ENCODE peak calls at places on chromosomes 13 and 19, in five cellular contexts. One of them, this sample, is unnamed.

GRCh38 chr13:113650731-113651148 is 7.3 kb downstream of the ATP4B start:
- DNase-seq in SK-N-SH: no peak
- DNase-seq in astrocyte: no peak
- DNase-seq in neural progenitor cell: no peak
- DNase-seq in A549: no peak
- DNase-seq in this sample: no peak

GRCh38 chr19:19460258-19460731 is 54.8 kb downstream of the GATAD2A start:
- DNase-seq in SK-N-SH: no peak
- DNase-seq in A549: no peak
- DNase-seq in astrocyte: no peak
- DNase-seq in neural progenitor cell: no peak
- DNase-seq in this sample: no peak

GRCh38 chr19:2011169-2011568 is 4.3 kb downstream of the BTBD2 start:
- DNase-seq in neural progenitor cell: no peak
- DNase-seq in SK-N-SH: peak
- DNase-seq in A549: no peak
- DNase-seq in astrocyte: no peak
- DNase-seq in this sample: no peak

GRCh38 chr19:4909172-4909896 is at the start of gene UHRF1:
- DNase-seq in astrocyte: no peak
- DNase-seq in A549: peak
- DNase-seq in neural progenitor cell: peak
- DNase-seq in SK-N-SH: peak
- DNase-seq in this sample: peak

GRCh38 chr13:47459512-47459911 is 541.6 kb downstream of the SUCLA2 start:
- DNase-seq in neural progenitor cell: peak
- DNase-seq in SK-N-SH: peak
- DNase-seq in A549: no peak
- DNase-seq in astrocyte: no peak
- DNase-seq in this sample: no peak

GRCh38 chr19:10517760-10518443 is 655 bp upstream of the S1PR5 start:
- DNase-seq in A549: peak
- DNase-seq in SK-N-SH: peak
- DNase-seq in astrocyte: no peak
- DNase-seq in neural progenitor cell: peak
- DNase-seq in this sample: peak

GRCh38 chr19:17020823-17021222 is 5.8 kb downstream of the CPAMD8 start:
- DNase-seq in neural progenitor cell: no peak
- DNase-seq in A549: peak
- DNase-seq in SK-N-SH: no peak
- DNase-seq in astrocyte: no peak
- DNase-seq in this sample: peak

GRCh38 chr13:39038569-39038898 is 278 bp downstream of the NHLRC3 start:
- DNase-seq in A549: peak
- DNase-seq in astrocyte: peak
- DNase-seq in SK-N-SH: no peak
- DNase-seq in neural progenitor cell: no peak
- DNase-seq in this sample: no peak

DNA sequence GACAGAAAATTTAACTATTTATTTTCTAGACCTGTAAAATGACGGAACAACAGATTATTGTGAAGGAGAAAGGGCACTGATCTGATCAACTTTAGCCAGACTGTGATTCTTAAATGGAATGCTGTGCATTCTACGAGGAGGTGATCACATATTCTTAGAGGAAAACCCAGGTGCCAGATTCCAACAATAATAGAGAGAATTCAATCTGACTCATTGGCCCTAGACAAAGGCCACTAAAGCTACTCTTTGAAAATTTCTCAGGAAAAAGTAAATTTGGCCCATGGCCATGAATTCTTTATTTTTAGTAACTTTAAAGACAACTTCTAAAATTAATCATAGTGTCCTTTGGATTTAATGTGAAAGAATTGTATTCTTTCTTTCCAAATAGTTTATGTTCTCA is 58.6 kb upstream of the POSTN start:
- DNase-seq in SK-N-SH: no peak
- DNase-seq in A549: peak
- DNase-seq in neural progenitor cell: no peak
- DNase-seq in astrocyte: peak
- DNase-seq in this sample: no peak
- H3K4me2 ChIP-seq in SK-N-SH: peak
- H3K4me2 ChIP-seq in A549: peak
- H3K4me2 ChIP-seq in neural progenitor cell: no peak
- H3K4me2 ChIP-seq in astrocyte: peak
- H3K4me2 ChIP-seq in this sample: peak

DNA sequence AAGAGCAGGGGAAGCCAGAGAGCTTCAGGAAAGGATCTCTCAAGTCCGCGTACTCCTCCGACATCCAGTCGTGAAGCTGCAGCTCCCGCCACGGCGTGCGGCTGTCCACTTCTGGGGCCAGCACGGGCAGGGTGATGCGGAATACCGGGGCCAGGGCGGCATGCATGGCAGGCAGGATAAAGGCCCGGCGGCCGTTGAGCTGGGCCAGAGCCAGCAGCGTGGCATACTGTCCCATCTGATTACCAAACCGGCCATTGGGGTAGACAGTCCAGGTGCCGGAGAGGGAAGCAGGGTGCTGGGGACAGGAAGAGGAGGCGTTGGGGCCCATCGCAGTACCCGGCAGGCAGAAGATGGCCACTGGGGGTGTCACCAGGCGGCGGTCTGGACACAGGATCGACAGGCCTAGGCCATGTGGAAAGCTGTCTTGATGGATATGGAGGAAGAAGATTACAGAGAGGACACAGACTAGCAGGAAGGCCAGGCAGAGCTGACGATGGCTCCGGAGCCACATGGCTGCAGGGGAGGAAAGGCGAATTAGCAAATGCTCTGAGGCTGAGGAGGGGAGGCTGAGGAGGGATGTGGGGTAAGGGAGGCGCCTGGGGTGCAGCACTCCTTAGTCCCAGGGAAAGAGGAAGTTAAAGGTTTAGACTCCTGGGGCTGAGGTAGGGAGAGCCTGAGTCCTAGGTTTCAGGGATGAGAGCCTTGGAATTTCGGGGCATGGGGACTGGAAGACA is 1.5 kb downstream of the FUT1 start:
- DNase-seq in A549: no peak
- DNase-seq in astrocyte: no peak
- DNase-seq in SK-N-SH: no peak
- DNase-seq in neural progenitor cell: no peak
- DNase-seq in this sample: no peak
- H3K4me2 ChIP-seq in A549: no peak
- H3K4me2 ChIP-seq in astrocyte: no peak
- H3K4me2 ChIP-seq in SK-N-SH: no peak
- H3K4me2 ChIP-seq in neural progenitor cell: peak
- H3K4me2 ChIP-seq in this sample: peak

GRCh38 chr19:49499030-49499670 is 2.9 kb downstream of the RPS11 start:
- DNase-seq in SK-N-SH: no peak
- DNase-seq in astrocyte: no peak
- DNase-seq in neural progenitor cell: no peak
- DNase-seq in A549: no peak
- DNase-seq in this sample: no peak

GRCh38 chr19:49496574-49497008 is 357 bp downstream of the RPS11 start:
- DNase-seq in SK-N-SH: no peak
- DNase-seq in neural progenitor cell: no peak
- DNase-seq in astrocyte: no peak
- DNase-seq in A549: no peak
- DNase-seq in this sample: no peak

GRCh38 chr19:49497790-49498106 is 1.5 kb downstream of the RPS11 start:
- DNase-seq in neural progenitor cell: no peak
- DNase-seq in A549: no peak
- DNase-seq in SK-N-SH: no peak
- DNase-seq in astrocyte: no peak
- DNase-seq in this sample: no peak

GRCh38 chr19:49498475-49498874 is 2.2 kb downstream of the RPS11 start:
- DNase-seq in A549: no peak
- DNase-seq in SK-N-SH: no peak
- DNase-seq in astrocyte: no peak
- DNase-seq in neural progenitor cell: no peak
- DNase-seq in this sample: no peak

GRCh38 chr19:49497047-49497789 is 984 bp downstream of the RPS11 start:
- DNase-seq in SK-N-SH: peak
- DNase-seq in neural progenitor cell: peak
- DNase-seq in astrocyte: no peak
- DNase-seq in A549: peak
- DNase-seq in this sample: peak
- H3K4me2 ChIP-seq in SK-N-SH: peak
- H3K4me2 ChIP-seq in neural progenitor cell: peak
- H3K4me2 ChIP-seq in astrocyte: peak
- H3K4me2 ChIP-seq in A549: peak
- H3K4me2 ChIP-seq in this sample: peak

GRCh38 chr19:3577741-3578344 is 5.1 kb downstream of the HMG20B start:
- DNase-seq in SK-N-SH: peak
- DNase-seq in neural progenitor cell: peak
- DNase-seq in astrocyte: no peak
- DNase-seq in A549: no peak
- DNase-seq in this sample: no peak

GRCh38 chr19:3575260-3575741 is 2.6 kb downstream of the HMG20B start:
- DNase-seq in A549: peak
- DNase-seq in SK-N-SH: peak
- DNase-seq in neural progenitor cell: peak
- DNase-seq in astrocyte: no peak
- DNase-seq in this sample: no peak

GRCh38 chr19:3578390-3578789 is 5.6 kb downstream of the HMG20B start:
- DNase-seq in A549: no peak
- DNase-seq in neural progenitor cell: no peak
- DNase-seq in SK-N-SH: peak
- DNase-seq in astrocyte: no peak
- DNase-seq in this sample: no peak

GRCh38 chr19:3575949-3576673 is 3.4 kb downstream of the HMG20B start:
- DNase-seq in A549: no peak
- DNase-seq in neural progenitor cell: no peak
- DNase-seq in SK-N-SH: peak
- DNase-seq in astrocyte: no peak
- DNase-seq in this sample: no peak

GRCh38 chr19:3576696-3577443 is 4.1 kb downstream of the HMG20B start:
- DNase-seq in A549: no peak
- DNase-seq in SK-N-SH: peak
- DNase-seq in neural progenitor cell: peak
- DNase-seq in astrocyte: peak
- DNase-seq in this sample: no peak
- H3K4me2 ChIP-seq in A549: no peak
- H3K4me2 ChIP-seq in SK-N-SH: no peak
- H3K4me2 ChIP-seq in neural progenitor cell: peak
- H3K4me2 ChIP-seq in astrocyte: peak
- H3K4me2 ChIP-seq in this sample: no peak

DNA sequence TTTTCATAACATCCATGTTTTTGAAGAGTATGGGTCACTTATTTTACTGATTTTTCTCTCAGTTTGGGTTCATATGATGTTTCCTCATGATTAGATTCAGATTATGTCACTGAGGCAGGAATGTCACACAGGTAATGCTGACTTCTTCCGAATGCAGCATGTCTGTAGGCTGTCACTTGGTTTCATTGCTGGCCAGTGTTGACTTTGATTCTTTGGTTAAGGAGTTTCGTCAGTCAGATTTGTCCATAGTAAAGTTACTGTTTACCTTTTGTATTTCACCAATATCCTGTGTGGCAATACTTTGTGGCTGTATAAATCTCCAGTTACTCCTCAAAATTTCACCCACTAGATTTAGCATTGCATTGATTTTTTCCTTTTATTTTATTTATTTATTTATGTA is 105.6 kb downstream of the MRPL57 start:
- DNase-seq in astrocyte: no peak
- DNase-seq in A549: no peak
- DNase-seq in SK-N-SH: no peak
- DNase-seq in neural progenitor cell: no peak
- DNase-seq in this sample: no peak
- H3K4me2 ChIP-seq in astrocyte: no peak
- H3K4me2 ChIP-seq in A549: no peak
- H3K4me2 ChIP-seq in SK-N-SH: no peak
- H3K4me2 ChIP-seq in neural progenitor cell: no peak
- H3K4me2 ChIP-seq in this sample: no peak